ENCODE peak calls at places on chromosomes 11 and 22, in seven cellular contexts. F, N, U, S, B, K and O are unnamed samples.

GRCh38 chr22:19059481-19060278 is 62.5 kb downstream of the DGCR2 start:
- DNase-seq in F (no peak), U (no peak), B (peak; percentile 65), S (peak; percentile 28), K (no peak), N (no peak), O (no peak)

GRCh38 chr11:117584056-117584830 is 212.8 kb downstream of the DSCAML1 start:
- DNase-seq in F (no peak), K (peak; percentile 15), U (no peak), N (no peak), B (no peak), S (no peak), O (no peak)

GRCh38 chr22:41478891-41479521 is 10.1 kb downstream of the ACO2 start:
- DNase-seq in K (no peak), N (no peak), U (no peak), S (peak; percentile 55), B (no peak), F (no peak), O (no peak)

GRCh38 chr22:39144101-39144815 is 8.2 kb downstream of the CBX7 start:
- DNase-seq in U (peak; percentile 74), F (peak; percentile 39), B (peak; percentile 83), S (peak; percentile 61), K (peak; percentile 48), N (peak; percentile 50), O (peak; percentile 56)

GRCh38 chr11:104206936-104207335 is 43.0 kb upstream of the PDGFD start:
- DNase-seq in K (no peak), U (no peak), B (no peak), F (no peak), N (no peak), S (no peak), O (no peak)

GRCh38 chr11:19571906-19572305 is 140.7 kb upstream of the NAV2 start:
- DNase-seq in B (no peak), F (no peak), N (no peak), U (no peak), S (no peak), K (no peak), O (no peak)

GRCh38 chr11:94876645-94877445 is 96.5 kb downstream of the CWC15 start:
- DNase-seq in B (peak; percentile 92), F (peak; percentile 84), U (peak; percentile 60), K (peak; percentile 95), S (peak; percentile 72), N (no peak), O (peak; percentile 90)

GRCh38 chr11:83249972-83250593 is 36.1 kb downstream of the CCDC90B start:
- DNase-seq in S (no peak), U (no peak), B (no peak), F (no peak), N (no peak), K (peak; percentile 68), O (no peak)

GRCh38 chr22:20520093-20520511 is 12.7 kb downstream of the MED15 start:
- DNase-seq in U (no peak), S (peak; percentile 22), B (peak; percentile 43), K (peak; percentile 24), F (no peak), N (no peak), O (no peak)

GRCh38 chr22:44884968-44885805 is 124.6 kb downstream of the PHF21B start:
- DNase-seq in F (no peak), B (peak; percentile 50), U (no peak), N (no peak), K (no peak), S (no peak), O (peak; percentile 71)

GRCh38 chr11:109970516-109971183 is 122.5 kb upstream of the ZC3H12C start:
- DNase-seq in K (no peak), B (no peak), U (no peak), F (no peak), N (no peak), S (no peak), O (no peak)

GRCh38 chr11:34040571-34040970 is 11.0 kb upstream of the CAPRIN1 start:
- DNase-seq in N (no peak), F (no peak), B (no peak), S (no peak), U (no peak), K (no peak), O (no peak)

GRCh38 chr11:28289444-28289843 is 181.3 kb downstream of the METTL15 start:
- DNase-seq in U (no peak), K (peak; percentile 22), N (no peak), F (no peak), S (no peak), B (no peak), O (no peak)

GRCh38 chr11:100875521-100875869 is 188.4 kb downstream of the ARHGAP42 start:
- DNase-seq in N (no peak), U (no peak), K (no peak), S (no peak), B (peak; percentile 51), F (no peak), O (no peak)

GRCh38 chr22:29426476-29426875 is 11.9 kb upstream of the RFPL1 start:
- DNase-seq in F (no peak), B (no peak), N (no peak), U (no peak), S (no peak), K (no peak), O (no peak)

GRCh38 chr11:123381817-123382554 is 48.1 kb upstream of the GRAMD1B start:
- DNase-seq in N (no peak), S (no peak), U (no peak), B (no peak), F (no peak), K (no peak), O (no peak)

GRCh38 chr11:134062255-134063030 is 6.4 kb upstream of the JAM3 start:
- DNase-seq in S (no peak), N (no peak), K (no peak), B (no peak), U (no peak), F (no peak), O (no peak)

DNA sequence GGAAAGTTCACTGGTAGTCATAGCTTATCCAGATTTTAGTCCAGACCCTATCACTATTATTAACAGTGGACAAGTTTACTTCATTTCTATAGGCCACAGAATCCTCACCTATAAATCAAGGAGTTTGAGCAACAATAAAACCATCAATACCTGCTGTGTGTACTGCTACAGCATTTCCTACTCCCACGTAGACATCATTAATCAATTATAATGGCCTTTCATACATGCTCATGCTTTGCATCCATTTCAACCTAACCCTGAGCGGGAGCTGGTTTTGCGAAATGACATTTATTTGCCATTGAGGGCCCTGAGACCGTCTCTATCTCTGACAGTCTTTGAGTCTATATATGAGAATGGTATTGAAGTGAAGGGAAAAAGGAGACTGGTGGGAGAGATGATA is 312.3 kb downstream of the FAT3 start:
- DNase-seq in K (peak; percentile 71), F (no peak), B (no peak), S (no peak), U (no peak), N (no peak), O (no peak)
- H3K4me1 ChIP-seq in K (peaks cover 13% of the 10 kb centered on the region), F (no peaks in the 10 kb centered on the region), B (no peaks in the 10 kb centered on the region), S (no peaks in the 10 kb centered on the region), U (no peaks in the 10 kb centered on the region), N (no peaks in the 10 kb centered on the region), O (no peaks in the 10 kb centered on the region)

GRCh38 chr22:17370766-17371181 is 1.5 kb downstream of the CECR2 start:
- DNase-seq in F (no peak), N (no peak), U (no peak), S (no peak), B (no peak), K (no peak), O (no peak)
- H3K4me1 ChIP-seq in F (peaks cover 21% of the 10 kb centered on the region), N (peaks cover 17% of the 10 kb centered on the region), U (peaks cover 17% of the 10 kb centered on the region), S (peaks cover 12% of the 10 kb centered on the region), B (no peaks in the 10 kb centered on the region), K (peaks cover 7% of the 10 kb centered on the region), O (no peaks in the 10 kb centered on the region)

GRCh38 chr11:64538501-64538951 is 52.5 kb upstream of the SLC22A12 start:
- DNase-seq in U (no peak), B (peak; percentile 59), N (no peak), F (no peak), K (no peak), S (peak; percentile 41), O (no peak)
- H3K4me1 ChIP-seq in U (no peaks in the 10 kb centered on the region), B (no peaks in the 10 kb centered on the region), N (no peaks in the 10 kb centered on the region), F (no peaks in the 10 kb centered on the region), K (no peaks in the 10 kb centered on the region), S (no peaks in the 10 kb centered on the region), O (no peaks in the 10 kb centered on the region)

DNA sequence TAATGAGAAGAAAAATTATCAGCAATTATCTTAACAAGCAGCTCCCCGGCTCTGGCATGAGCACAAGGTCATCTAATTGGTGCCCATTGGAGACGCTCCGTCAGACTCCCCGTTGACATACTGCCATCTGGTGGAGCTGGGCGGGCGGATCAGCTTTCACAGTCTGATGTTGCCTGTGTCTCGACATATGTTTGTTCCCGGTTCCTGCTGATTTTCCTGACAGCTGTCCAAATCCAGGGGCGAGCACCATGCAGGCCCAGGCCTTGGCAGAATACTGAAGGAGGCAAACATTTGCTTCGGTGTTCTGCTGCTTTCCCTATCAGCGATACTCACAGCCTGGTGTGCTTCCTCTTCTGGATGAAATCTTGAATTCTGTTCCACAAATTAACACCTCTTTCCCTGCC is 43.8 kb upstream of the BARX2 start:
- DNase-seq in U (peak; percentile 88), F (peak; percentile 77), S (peak; percentile 85), B (peak; percentile 88), N (peak; percentile 30), K (peak; percentile 91), O (peak; percentile 83)
- H3K4me1 ChIP-seq in U (peaks cover 7% of the 10 kb centered on the region), F (no peaks in the 10 kb centered on the region), S (no peaks in the 10 kb centered on the region), B (no peaks in the 10 kb centered on the region), N (no peaks in the 10 kb centered on the region), K (peaks cover 5% of the 10 kb centered on the region), O (no peaks in the 10 kb centered on the region)

GRCh38 chr11:118715245-118715807 is 35.9 kb upstream of the TREH start:
- DNase-seq in K (no peak), S (no peak), F (no peak), B (no peak), U (no peak), N (no peak), O (no peak)
- H3K4me1 ChIP-seq in K (peaks cover 7% of the 10 kb centered on the region), S (peaks cover 14% of the 10 kb centered on the region), F (no peaks in the 10 kb centered on the region), B (peaks cover 7% of the 10 kb centered on the region), U (peaks cover 6% of the 10 kb centered on the region), N (no peaks in the 10 kb centered on the region), O (no peaks in the 10 kb centered on the region)

GRCh38 chr22:37243402-37244113 is 511 bp downstream of the RAC2 start:
- DNase-seq in K (no peak), S (no peak), U (no peak), B (peak; percentile 38), N (no peak), F (no peak), O (no peak)
- H3K4me1 ChIP-seq in K (peaks cover 11% of the 10 kb centered on the region), S (peaks cover 25% of the 10 kb centered on the region), U (peaks cover 12% of the 10 kb centered on the region), B (no peaks in the 10 kb centered on the region), N (peaks cover 56% of the 10 kb centered on the region), F (no peaks in the 10 kb centered on the region), O (no peaks in the 10 kb centered on the region)

GRCh38 chr11:60910281-60910687 is 3.7 kb upstream of the TMEM109 start:
- DNase-seq in S (no peak), U (peak; percentile 68), B (no peak), N (no peak), F (no peak), K (no peak), O (peak; percentile 69)
- H3K4me1 ChIP-seq in S (peaks cover 42% of the 10 kb centered on the region), U (peaks cover 20% of the 10 kb centered on the region), B (peaks cover 10% of the 10 kb centered on the region), N (peaks cover 45% of the 10 kb centered on the region), F (peaks cover 37% of the 10 kb centered on the region), K (peaks cover 18% of the 10 kb centered on the region), O (no peaks in the 10 kb centered on the region)